ENCODE peak calls at places on chromosomes 3 and 15, in eight cellular contexts. A is kidney, Q is transverse colon, R is mucosa of descending colon, X is A549, C is upper lobe of right lung, N is Peyer's patch, M is IMR-90. L is an unnamed sample. For H3K4me1, the result is how much of the 10 kb centered on the place peaks cover.

GRCh38 chr3:157669403-157669802 is 166.2 kb upstream of the VEPH1 start:
- DNase-seq in A (no peak), Q (no peak), R (no peak), X (no peak), C (no peak), N (no peak), M (no peak), L (no peak)

GRCh38 chr3:194383276-194383940 is 13.9 kb upstream of the LRRC15 start:
- DNase-seq in A (no peak), Q (no peak), R (no peak), X (no peak), C (no peak), N (peak), M (no peak), L (peak)

GRCh38 chr15:81302605-81303204 is 21.2 kb downstream of the STARD5 start:
- DNase-seq in A (no peak), Q (no peak), R (no peak), X (no peak), C (no peak), N (peak), M (no peak), L (no peak)

GRCh38 chr3:42194943-42195510 is 71.0 kb downstream of the CCK start:
- DNase-seq in A (no peak), Q (no peak), R (no peak), X (no peak), C (no peak), N (no peak), M (no peak), L (no peak)

GRCh38 chr15:69665641-69666091 is 213.0 kb downstream of the RPLP1 start:
- DNase-seq in A (peak), Q (no peak), R (no peak), X (no peak), C (no peak), N (no peak), M (no peak), L (peak)

GRCh38 chr3:113676252-113676651 is 20.2 kb downstream of the USF3 start:
- DNase-seq in A (no peak), Q (no peak), R (no peak), X (no peak), C (no peak), N (no peak), M (no peak), L (no peak)

GRCh38 chr3:197352382-197352781 is 54.0 kb upstream of the DLG1 start:
- DNase-seq in A (no peak), Q (peak), R (no peak), X (no peak), C (no peak), N (no peak), M (peak), L (no peak)

GRCh38 chr3:41688595-41689380 is 273.1 kb downstream of the ULK4 start:
- DNase-seq in A (no peak), Q (no peak), R (no peak), X (no peak), C (no peak), N (no peak), M (peak), L (no peak)

GRCh38 chr3:7630925-7631324 is 770.0 kb downstream of the GRM7 start:
- DNase-seq in A (peak), Q (peak), R (no peak), X (no peak), C (no peak), N (no peak), M (no peak), L (no peak)

GRCh38 chr3:195921334-195921771 is 13.0 kb upstream of the TNK2 start:
- DNase-seq in A (no peak), Q (no peak), R (no peak), X (no peak), C (peak), N (peak), M (no peak), L (peak)

GRCh38 chr3:193872265-193872753 is 263.6 kb upstream of the HES1 start:
- DNase-seq in A (no peak), Q (peak), R (no peak), X (peak), C (no peak), N (peak), M (peak), L (peak)

GRCh38 chr3:128080323-128080898 is 28.2 kb downstream of the SEC61A1 start:
- DNase-seq in A (no peak), Q (no peak), R (no peak), X (no peak), C (no peak), N (no peak), M (peak), L (peak)

GRCh38 chr3:121918779-121919483 is 24.7 kb downstream of the SLC15A2 start:
- DNase-seq in A (peak), Q (no peak), R (no peak), X (no peak), C (no peak), N (no peak), M (peak), L (no peak)

GRCh38 chr3:14844386-14845170 is 25.8 kb downstream of the FGD5 start:
- DNase-seq in A (no peak), Q (no peak), R (no peak), X (no peak), C (no peak), N (no peak), M (no peak), L (no peak)

GRCh38 chr3:105686324-105686897 is 182.4 kb downstream of the CBLB start:
- DNase-seq in A (no peak), Q (no peak), R (no peak), X (peak), C (no peak), N (no peak), M (peak), L (no peak)

GRCh38 chr3:52495777-52496602 is 852 bp downstream of the STAB1 start:
- DNase-seq in A (no peak), Q (no peak), R (no peak), X (no peak), C (no peak), N (no peak), M (peak), L (no peak)

GRCh38 chr3:73511555-73511954 is 113.2 kb downstream of the PDZRN3 start:
- DNase-seq in A (no peak), Q (peak), R (no peak), X (no peak), C (no peak), N (no peak), M (no peak), L (no peak)

GRCh38 chr15:100833432-100834389 is 45.9 kb upstream of the ALDH1A3 start:
- DNase-seq in A (no peak), Q (no peak), R (no peak), X (no peak), C (no peak), N (no peak), M (no peak), L (no peak)

GRCh38 chr3:18774319-18774877 is 349.3 kb upstream of the SATB1 start:
- DNase-seq in A (no peak), Q (no peak), R (no peak), X (no peak), C (no peak), N (no peak), M (no peak), L (no peak)

GRCh38 chr15:90165659-90166489 is 35.3 kb upstream of the SEMA4B start:
- DNase-seq in A (peak), Q (peak), R (peak), X (peak), C (peak), N (peak), M (peak), L (peak)

GRCh38 chr3:11661052-11661656 is 17.4 kb upstream of the VGLL4 start:
- DNase-seq in A (no peak), Q (no peak), R (no peak), X (peak), C (no peak), N (no peak), M (no peak), L (no peak)

GRCh38 chr15:41629883-41630282 is 30.3 kb upstream of the MGA start:
- DNase-seq in A (no peak), Q (no peak), R (no peak), X (no peak), C (no peak), N (no peak), M (no peak), L (no peak)

GRCh38 chr3:30630238-30631030 is 24.0 kb downstream of the TGFBR2 start:
- DNase-seq in A (no peak), Q (no peak), R (no peak), X (no peak), C (no peak), N (no peak), M (no peak), L (no peak)

GRCh38 chr15:89333959-89334509 is 590 bp downstream of the POLG start:
- DNase-seq in A (no peak), Q (no peak), R (no peak), X (no peak), C (no peak), N (no peak), M (no peak), L (no peak)

GRCh38 chr15:36982441-36982840 is 117.9 kb downstream of the MEIS2 start:
- DNase-seq in A (no peak), Q (no peak), R (no peak), X (no peak), C (no peak), N (no peak), M (peak), L (no peak)

GRCh38 chr15:100981086-100981485 is 61.9 kb downstream of the LRRK1 start:
- DNase-seq in A (no peak), Q (no peak), R (no peak), X (no peak), C (no peak), N (no peak), M (no peak), L (no peak)

GRCh38 chr3:49383387-49383786 is 25.2 kb upstream of the GPX1 start:
- DNase-seq in A (no peak), Q (peak), R (no peak), X (no peak), C (no peak), N (no peak), M (no peak), L (no peak)

GRCh38 chr15:40870716-40871115 is 3.3 kb downstream of the RHOV start:
- DNase-seq in A (peak), Q (no peak), R (no peak), X (no peak), C (no peak), N (no peak), M (no peak), L (no peak)

GRCh38 chr3:179189764-179190163 is 41.6 kb downstream of the PIK3CA start:
- DNase-seq in A (no peak), Q (no peak), R (no peak), X (no peak), C (no peak), N (no peak), M (peak), L (no peak)

GRCh38 chr3:111047053-111047452 is 24.6 kb upstream of the NECTIN3 start:
- DNase-seq in A (no peak), Q (no peak), R (no peak), X (no peak), C (no peak), N (no peak), M (no peak), L (no peak)

GRCh38 chr15:70701891-70702568 is 61.3 kb downstream of the UACA start:
- DNase-seq in A (no peak), Q (no peak), R (no peak), X (peak), C (no peak), N (no peak), M (peak), L (no peak)

GRCh38 chr3:14166877-14167605 is 11.4 kb downstream of the XPC start:
- DNase-seq in A (no peak), Q (no peak), R (no peak), X (no peak), C (no peak), N (no peak), M (peak), L (no peak)

GRCh38 chr3:114709102-114709501 is 415.3 kb downstream of the TIGIT start:
- DNase-seq in A (no peak), Q (no peak), R (no peak), X (no peak), C (no peak), N (no peak), M (peak), L (no peak)

GRCh38 chr3:83500422-83500821 is 1458.4 kb upstream of the CADM2 start:
- DNase-seq in A (no peak), Q (no peak), R (no peak), X (no peak), C (no peak), N (no peak), M (no peak), L (no peak)

GRCh38 chr3:24595801-24596200 is 101.2 kb upstream of the THRB start:
- DNase-seq in A (no peak), Q (no peak), R (no peak), X (no peak), C (no peak), N (no peak), M (no peak), L (no peak)

GRCh38 chr15:90351479-90352108 is 490 bp upstream of the ZNF774 start:
- DNase-seq in A (peak), Q (no peak), R (peak), X (no peak), C (peak), N (no peak), M (no peak), L (no peak)

GRCh38 chr3:142213298-142213697 is 12.1 kb downstream of the GK5 start:
- DNase-seq in A (no peak), Q (no peak), R (no peak), X (no peak), C (no peak), N (no peak), M (no peak), L (no peak)

GRCh38 chr3:54294214-54294613 is 171.9 kb downstream of the CACNA2D3 start:
- DNase-seq in A (no peak), Q (no peak), R (no peak), X (no peak), C (no peak), N (no peak), M (no peak), L (peak)

GRCh38 chr3:37592328-37592727 is 269.4 kb upstream of the CTDSPL start:
- DNase-seq in A (no peak), Q (no peak), R (no peak), X (no peak), C (no peak), N (no peak), M (no peak), L (no peak)
- H3K4me1 ChIP-seq in A (under half), Q (under half), R (under half), X (under half), C (under half), N (under half), M (under half), L (under half)

DNA sequence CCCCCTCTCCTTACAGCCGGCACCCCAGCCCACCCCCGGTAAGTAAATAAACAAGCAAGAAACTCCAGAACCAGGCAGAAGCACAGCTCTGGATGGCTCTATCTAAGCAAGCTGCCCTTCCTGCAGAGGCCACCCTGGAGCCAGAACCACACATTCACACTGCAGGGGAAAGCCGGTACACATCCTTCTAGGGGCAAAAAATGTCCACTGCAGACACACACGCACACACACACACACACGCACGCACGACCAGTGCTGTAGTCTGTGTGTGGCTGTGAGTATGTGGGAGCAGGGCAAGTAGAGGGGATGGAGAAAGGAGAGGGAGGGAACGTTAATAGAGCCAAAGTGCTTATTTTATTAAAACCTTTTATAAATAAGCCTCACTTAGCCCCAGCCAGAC is 63.8 kb downstream of the ADCY5 start:
- DNase-seq in A (peak), Q (peak), R (no peak), X (no peak), C (no peak), N (no peak), M (peak), L (no peak)
- TF ChIP-seq CTCF in A (no peak), Q (no peak), R (no peak), X (no peak), C (no peak), N (no peak), M (no peak), L (no peak)

GRCh38 chr15:65828566-65828965 is 36.5 kb upstream of the DENND4A start:
- DNase-seq in A (no peak), Q (no peak), R (no peak), X (no peak), C (no peak), N (peak), M (no peak), L (no peak)
- H3K4me1 ChIP-seq in A (under half), Q (under half), R (under half), X (half or more), C (under half), N (under half), M (under half), L (under half)

DNA sequence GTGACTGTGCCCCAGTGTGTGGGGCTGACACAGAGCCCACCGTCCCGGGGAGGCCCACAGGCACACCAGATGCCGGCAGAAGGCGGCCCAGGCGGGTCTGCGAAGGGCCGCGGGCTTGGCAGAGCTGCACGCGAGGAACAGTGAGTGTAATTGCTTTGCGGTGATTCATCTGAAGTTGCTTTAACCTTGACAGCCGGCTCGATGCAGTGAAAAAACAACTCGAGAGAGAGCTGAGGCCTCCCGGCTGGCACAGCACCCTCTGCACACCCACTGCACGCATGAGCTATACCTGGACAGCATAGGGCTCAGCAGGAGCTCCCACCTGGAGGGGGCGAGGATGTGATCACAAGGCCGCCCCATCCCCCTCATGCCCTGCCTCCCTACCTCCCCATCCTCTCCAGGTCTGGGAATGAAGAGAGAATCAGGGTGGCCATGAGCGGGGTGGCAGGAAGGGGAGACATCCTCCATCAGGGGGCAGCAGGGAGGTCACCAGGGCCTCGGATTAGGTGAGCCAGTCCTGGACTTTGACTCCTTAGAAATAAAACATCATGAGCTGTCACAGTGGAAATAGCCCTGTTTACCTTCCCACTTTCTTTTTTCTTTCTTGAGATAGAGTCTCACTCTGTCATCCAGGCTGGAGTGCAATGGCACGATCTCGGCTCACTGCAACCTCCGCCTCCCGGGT is 172.6 kb downstream of the MEGF11 start:
- DNase-seq in A (peak), Q (peak), R (no peak), X (peak), C (peak), N (peak), M (peak), L (peak)
- TF ChIP-seq CTCF in A (no peak), Q (peak), R (no peak), X (peak), C (no peak), N (peak), M (no peak), L (peak)

GRCh38 chr3:43426388-43426787 is 140.0 kb downstream of the SNRK start:
- DNase-seq in A (no peak), Q (no peak), R (no peak), X (no peak), C (no peak), N (no peak), M (no peak), L (no peak)
- H3K4me1 ChIP-seq in A (under half), Q (under half), R (under half), X (under half), C (under half), N (under half), M (under half), L (under half)

GRCh38 chr3:139202226-139202958 is 141.4 kb upstream of the MRPS22 start:
- DNase-seq in A (no peak), Q (peak), R (peak), X (no peak), C (no peak), N (peak), M (no peak), L (peak)
- TF ChIP-seq CTCF in A (peak), Q (peak), R (peak), X (no peak), C (no peak), N (peak), M (no peak), L (peak)

GRCh38 chr15:74794248-74794969 is 12.5 kb downstream of the CSK start:
- DNase-seq in A (no peak), Q (no peak), R (no peak), X (no peak), C (no peak), N (no peak), M (no peak), L (no peak)
- H3K4me1 ChIP-seq in A (under half), Q (under half), R (under half), X (under half), C (under half), N (half or more), M (under half), L (under half)

GRCh38 chr3:37902674-37903073 is 41.0 kb downstream of the CTDSPL start:
- DNase-seq in A (no peak), Q (no peak), R (no peak), X (no peak), C (no peak), N (no peak), M (no peak), L (no peak)
- TF ChIP-seq CTCF in A (no peak), Q (no peak), R (no peak), X (no peak), C (no peak), N (no peak), M (no peak), L (no peak)

DNA sequence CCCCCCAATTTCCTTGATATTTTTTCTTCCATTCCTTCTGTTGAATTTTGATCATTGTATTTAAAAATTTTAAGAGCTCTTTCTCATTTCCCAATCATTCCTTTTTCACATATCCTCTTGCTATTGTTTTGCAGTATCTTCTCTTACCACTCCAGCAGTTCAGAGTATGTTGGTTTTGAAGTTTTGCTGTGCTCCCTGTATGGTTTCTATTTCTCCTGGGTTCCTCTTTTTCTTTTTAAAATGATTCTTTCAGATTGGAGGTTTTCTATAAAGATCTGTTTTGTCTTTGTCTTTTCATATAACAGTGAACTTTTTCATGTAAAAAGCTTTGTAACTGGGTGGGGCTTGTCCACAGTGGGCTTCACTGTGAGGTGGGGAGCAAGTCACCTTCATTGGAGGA is 12.8 kb downstream of the USP3 start:
- DNase-seq in A (no peak), Q (no peak), R (no peak), X (no peak), C (no peak), N (no peak), M (no peak), L (no peak)
- H3K4me1 ChIP-seq in A (under half), Q (half or more), R (under half), X (half or more), C (half or more), N (under half), M (under half), L (under half)

GRCh38 chr3:133283958-133284807 is 115.7 kb upstream of the BFSP2 start:
- DNase-seq in A (no peak), Q (no peak), R (no peak), X (no peak), C (no peak), N (no peak), M (peak), L (peak)
- TF ChIP-seq CTCF in A (no peak), Q (no peak), R (no peak), X (no peak), C (no peak), N (no peak), M (no peak), L (peak)

L was measured in endodermal cell.